ENCODE peak calls at places on chromosomes 2 and 18, in four cellular contexts. D is heart right ventricle, G is aorta, Y is body of pancreas. M is an unnamed sample.

GRCh38 chr2:230684222-230685164 is 28.1 kb upstream of the CAB39 start:
- DNase-seq in D (no peak), G (no peak), Y (no peak), M (no peak)

GRCh38 chr2:138827426-138828054 is 47.4 kb upstream of the NXPH2 start:
- DNase-seq in D (no peak), G (no peak), Y (no peak), M (no peak)

GRCh38 chr18:12295389-12296086 is 12.5 kb upstream of the TUBB6 start:
- DNase-seq in D (no peak), G (peak; percentile 48), Y (no peak), M (no peak)

GRCh38 chr2:45337396-45337795 is 273.7 kb downstream of the SRBD1 start:
- DNase-seq in D (no peak), G (no peak), Y (no peak), M (no peak)

GRCh38 chr18:58176915-58177717 is 133.1 kb downstream of the NEDD4L start:
- DNase-seq in D (no peak), G (no peak), Y (no peak), M (no peak)

GRCh38 chr2:53202063-53202462 is 565.5 kb upstream of the CHAC2 start:
- DNase-seq in D (no peak), G (no peak), Y (peak; percentile 82), M (no peak)

GRCh38 chr2:240561325-240561971 is 1.3 kb downstream of the DUSP28 start:
- DNase-seq in D (no peak), G (no peak), Y (peak; percentile 6), M (no peak)

GRCh38 chr18:9951022-9951859 is 37.4 kb downstream of the VAPA start:
- DNase-seq in D (no peak), G (no peak), Y (peak; percentile 25), M (no peak)

GRCh38 chr2:116724550-116724949 is 1089.9 kb upstream of the DDX18 start:
- DNase-seq in D (no peak), G (no peak), Y (no peak), M (no peak)

GRCh38 chr18:58427321-58427720 is 201.6 kb downstream of the ALPK2 start:
- DNase-seq in D (no peak), G (no peak), Y (no peak), M (no peak)

GRCh38 chr2:234401376-234401775 is 95.5 kb downstream of the ARL4C start:
- DNase-seq in D (no peak), G (no peak), Y (no peak), M (no peak)

GRCh38 chr2:197240018-197240712 is 70.4 kb downstream of the ANKRD44 start:
- DNase-seq in D (no peak), G (no peak), Y (no peak), M (no peak)

GRCh38 chr2:96323849-96324248 is 1.3 kb upstream of the ITPRIPL1 start:
- DNase-seq in D (no peak), G (no peak), Y (no peak), M (no peak)

GRCh38 chr18:63974991-63975390 is 5.1 kb downstream of the SERPINB8 start:
- DNase-seq in D (no peak), G (no peak), Y (no peak), M (no peak)

GRCh38 chr2:88184762-88185161 is 14.6 kb downstream of the THNSL2 start:
- DNase-seq in D (no peak), G (no peak), Y (no peak), M (no peak)

GRCh38 chr2:222299926-222300724 is 1.3 kb upstream of the PAX3 start:
- DNase-seq in D (no peak), G (no peak), Y (no peak), M (no peak)

GRCh38 chr18:46253498-46253897 is 149.3 kb downstream of the HAUS1 start:
- DNase-seq in D (no peak), G (no peak), Y (no peak), M (no peak)

GRCh38 chr2:235844561-235844960 is 323.6 kb downstream of the GBX2 start:
- DNase-seq in D (no peak), G (no peak), Y (no peak), M (no peak)

GRCh38 chr2:62576276-62576939 is 70.4 kb upstream of the TMEM17 start:
- DNase-seq in D (no peak), G (no peak), Y (peak; percentile 85), M (no peak)

GRCh38 chr2:102112692-102113665 is 29.6 kb upstream of the IL1R1 start:
- DNase-seq in D (no peak), G (no peak), Y (no peak), M (no peak)

GRCh38 chr2:7053650-7054262 is 136.5 kb downstream of the RNF144A start:
- DNase-seq in D (no peak), G (no peak), Y (peak; percentile 86), M (no peak)

GRCh38 chr2:11123856-11124759 is 31.2 kb upstream of the SLC66A3 start:
- DNase-seq in D (peak; percentile 61), G (no peak), Y (peak; percentile 87), M (peak; percentile 54)

GRCh38 chr2:224723606-224724217 is 7.5 kb upstream of the CCDC195 start:
- DNase-seq in D (no peak), G (no peak), Y (no peak), M (no peak)

GRCh38 chr18:3508576-3509559 is 58.9 kb downstream of the TGIF1 start:
- DNase-seq in D (no peak), G (no peak), Y (no peak), M (no peak)

GRCh38 chr18:29439398-29439797 is 1262.5 kb upstream of the CDH2 start:
- DNase-seq in D (no peak), G (no peak), Y (no peak), M (no peak)

GRCh38 chr2:36059684-36060083 is 295.9 kb upstream of the CRIM1 start:
- DNase-seq in D (no peak), G (no peak), Y (no peak), M (no peak)

GRCh38 chr2:10084956-10085851 is 5.0 kb upstream of the CYS1 start:
- DNase-seq in D (no peak), G (peak; percentile 9), Y (no peak), M (no peak)

GRCh38 chr2:172231508-172231907 is 128.8 kb upstream of the DLX2 start:
- DNase-seq in D (no peak), G (no peak), Y (no peak), M (no peak)

GRCh38 chr2:144509548-144510205 is 10.2 kb downstream of the ZEB2 start:
- DNase-seq in D (no peak), G (no peak), Y (no peak), M (no peak)

GRCh38 chr2:144511945-144512344 is 8.0 kb downstream of the ZEB2 start:
- DNase-seq in D (no peak), G (no peak), Y (no peak), M (no peak)

GRCh38 chr2:144512421-144513272 is 7.3 kb downstream of the ZEB2 start:
- DNase-seq in D (no peak), G (no peak), Y (no peak), M (no peak)

GRCh38 chr2:144510206-144510991 is 9.5 kb downstream of the ZEB2 start:
- DNase-seq in D (no peak), G (no peak), Y (no peak), M (no peak)

GRCh38 chr2:144511222-144511855 is 8.6 kb downstream of the ZEB2 start:
- DNase-seq in D (no peak), G (no peak), Y (no peak), M (no peak)
- H3K4me3 ChIP-seq in D (peak overlapping the region; percentile 82), G (no peak overlapping the region), Y (no peak overlapping the region), M (peak overlapping the region; percentile 85)

DNA sequence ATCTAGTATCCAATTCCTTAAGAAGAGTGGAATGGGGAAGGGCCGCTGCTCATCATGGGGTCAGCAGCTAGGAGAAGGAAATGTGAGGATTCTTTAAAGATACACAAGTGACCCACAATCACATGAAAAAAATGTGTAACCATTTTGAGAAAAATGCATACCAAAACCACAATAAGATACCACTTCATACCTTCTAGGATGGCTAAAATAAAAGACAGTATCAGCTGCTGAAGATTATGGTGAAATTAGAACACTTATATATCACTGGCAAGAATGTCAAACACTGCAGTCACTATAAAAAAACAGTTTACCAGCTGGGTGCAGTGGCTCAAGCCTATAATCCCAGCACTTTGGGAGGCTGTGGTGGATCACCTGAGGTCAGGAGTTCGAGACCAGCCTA is 67.9 kb downstream of the C2orf74 start:
- DNase-seq in D (no peak), G (no peak), Y (no peak), M (no peak)
- H3K36me3 ChIP-seq in D (peaks cover 49% of the 10 kb centered on the region), G (peaks cover 2% of the 10 kb centered on the region), Y (peaks cover 21% of the 10 kb centered on the region), M (peaks cover 93% of the 10 kb centered on the region)

GRCh38 chr2:64866797-64867196 is 122.4 kb upstream of the SLC1A4 start:
- DNase-seq in D (peak; percentile 22), G (peak; percentile 62), Y (no peak), M (no peak)
- H3K4me3 ChIP-seq in D (no peak overlapping the region), G (no peak overlapping the region), Y (no peak overlapping the region), M (no peak overlapping the region)

GRCh38 chr2:43792653-43793052 is 18.8 kb downstream of the DYNC2LI1 start:
- DNase-seq in D (no peak), G (no peak), Y (no peak), M (no peak)
- H3K36me3 ChIP-seq in D (peaks cover 12% of the 10 kb centered on the region), G (no peaks in the 10 kb centered on the region), Y (peaks cover 5% of the 10 kb centered on the region), M (peaks cover 59% of the 10 kb centered on the region)

DNA sequence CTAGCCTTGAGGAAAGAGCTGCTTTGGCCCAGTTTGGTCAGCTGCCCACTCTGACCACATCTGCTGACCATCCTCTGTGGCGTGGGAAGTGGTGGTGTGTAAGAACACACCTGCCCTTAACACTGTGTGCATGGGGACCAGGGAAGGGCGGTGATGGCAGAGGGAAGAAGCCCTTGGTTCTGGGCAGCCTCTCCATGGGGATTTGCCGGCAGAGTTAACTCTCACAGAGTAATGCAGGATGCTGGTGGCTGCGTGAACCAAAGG is 33.6 kb downstream of the NCK2 start:
- DNase-seq in D (no peak), G (peak; percentile 59), Y (no peak), M (no peak)
- H3K4me3 ChIP-seq in D (no peak overlapping the region), G (no peak overlapping the region), Y (no peak overlapping the region), M (no peak overlapping the region)

GRCh38 chr2:74881626-74882298 is 47.8 kb downstream of the HK2 start:
- DNase-seq in D (no peak), G (no peak), Y (no peak), M (no peak)

GRCh38 chr2:74884118-74884517 is 50.2 kb downstream of the HK2 start:
- DNase-seq in D (no peak), G (no peak), Y (no peak), M (no peak)

GRCh38 chr2:74882299-74882687 is 48.4 kb downstream of the HK2 start:
- DNase-seq in D (no peak), G (no peak), Y (no peak), M (no peak)

GRCh38 chr2:74881176-74881575 is 47.2 kb downstream of the HK2 start:
- DNase-seq in D (no peak), G (no peak), Y (no peak), M (no peak)

DNA sequence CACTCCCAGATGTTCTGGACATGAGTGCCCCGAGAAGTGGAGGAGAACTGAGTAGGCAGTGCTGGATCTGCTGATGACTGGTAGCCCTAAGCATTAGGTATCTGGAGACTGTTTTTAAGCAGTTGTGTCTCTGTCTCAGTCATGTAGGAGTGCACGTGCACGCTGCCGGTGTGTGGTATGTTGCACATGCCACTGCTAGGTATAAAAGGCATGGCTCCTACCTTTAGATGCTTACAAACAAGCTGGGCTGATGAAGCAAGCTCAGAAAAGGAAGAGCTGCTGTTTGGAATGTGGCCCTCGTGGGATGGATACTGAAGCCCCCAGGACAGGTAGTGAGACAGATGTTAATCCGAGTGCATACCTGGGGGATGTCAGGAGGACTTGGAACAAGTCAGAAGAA is 49.1 kb downstream of the HK2 start:
- DNase-seq in D (no peak), G (no peak), Y (no peak), M (no peak)
- H3K36me3 ChIP-seq in D (no peaks in the 10 kb centered on the region), G (peaks cover 15% of the 10 kb centered on the region), Y (peaks cover 2% of the 10 kb centered on the region), M (peaks cover 48% of the 10 kb centered on the region)

M was measured in left ventricle myocardium inferior.